ENCODE peak calls at places on chromosomes 3 and 15, in eight cellular contexts. E, O, K, V, N, C, B and U are unnamed samples.
A peak's percentile ranks its signal among the peaks of the same experiment; 100 is the strongest.

GRCh38 chr15:52257734-52258062 is 37.9 kb downstream of the MYO5C start:
- DNase-seq in E (no peak), O (no peak), K (no peak), V (peak; percentile 91), N (no peak), C (peak; percentile 30), B (no peak), U (no peak)

GRCh38 chr3:13019243-13019701 is 54.0 kb downstream of the IQSEC1 start:
- DNase-seq in E (no peak), O (no peak), K (peak; percentile 17), V (peak; percentile 42), N (no peak), C (no peak), B (no peak), U (no peak)

GRCh38 chr15:25268166-25268565 is 170.7 kb downstream of the UBE3A start:
- DNase-seq in E (no peak), O (no peak), K (no peak), V (no peak), N (no peak), C (peak; percentile 5), B (no peak), U (no peak)

GRCh38 chr15:23422099-23422945 is 24.7 kb downstream of the GOLGA6L2 start:
- DNase-seq in E (no peak), O (no peak), K (no peak), V (peak; percentile 64), N (no peak), C (no peak), B (no peak), U (no peak)

GRCh38 chr15:101353240-101353639 is 58.2 kb upstream of the SNRPA1 start:
- DNase-seq in E (no peak), O (no peak), K (no peak), V (no peak), N (no peak), C (no peak), B (peak; percentile 74), U (no peak)

GRCh38 chr15:73939138-73939537 is 12.9 kb downstream of the LOXL1 start:
- DNase-seq in E (no peak), O (no peak), K (peak; percentile 14), V (no peak), N (no peak), C (no peak), B (no peak), U (no peak)

GRCh38 chr15:68518785-68519430 is 59.9 kb upstream of the CORO2B start:
- DNase-seq in E (no peak), O (no peak), K (no peak), V (no peak), N (no peak), C (peak; percentile 44), B (peak; percentile 60), U (no peak)

GRCh38 chr15:68874788-68875187 is 54.1 kb upstream of the ANP32A start:
- DNase-seq in E (no peak), O (no peak), K (no peak), V (no peak), N (no peak), C (no peak), B (no peak), U (no peak)

GRCh38 chr3:126798521-126798920 is 94.5 kb downstream of the CHCHD6 start:
- DNase-seq in E (no peak), O (no peak), K (no peak), V (no peak), N (no peak), C (no peak), B (no peak), U (no peak)

GRCh38 chr15:91855684-91856553 is 2.4 kb downstream of the SLCO3A1 start:
- DNase-seq in E (peak; percentile 24), O (no peak), K (no peak), V (peak; percentile 68), N (no peak), C (peak; percentile 64), B (no peak), U (no peak)

GRCh38 chr3:178436773-178437172 is 99.5 kb upstream of the KCNMB2 start:
- DNase-seq in E (no peak), O (no peak), K (peak; percentile 31), V (peak; percentile 39), N (no peak), C (peak; percentile 46), B (no peak), U (no peak)

GRCh38 chr3:120487079-120487693 is 36.4 kb upstream of the FSTL1 start:
- DNase-seq in E (no peak), O (no peak), K (no peak), V (no peak), N (no peak), C (no peak), B (no peak), U (no peak)

GRCh38 chr3:108124337-108125150 is 33.7 kb upstream of the CD47 start:
- DNase-seq in E (peak; percentile 49), O (peak; percentile 29), K (peak; percentile 14), V (peak; percentile 26), N (no peak), C (no peak), B (no peak), U (no peak)

GRCh38 chr3:106282931-106283330 is 414.1 kb upstream of the CBLB start:
- DNase-seq in E (no peak), O (no peak), K (no peak), V (no peak), N (no peak), C (no peak), B (no peak), U (no peak)

GRCh38 chr15:67879440-67880129 is 39.7 kb upstream of the RNU6-1 start:
- DNase-seq in E (no peak), O (no peak), K (no peak), V (no peak), N (no peak), C (no peak), B (peak; percentile 42), U (no peak)

GRCh38 chr15:38300395-38300794 is 47.8 kb downstream of the SPRED1 start:
- DNase-seq in E (no peak), O (no peak), K (no peak), V (no peak), N (no peak), C (no peak), B (no peak), U (no peak)

GRCh38 chr3:33008282-33008681 is 56.8 kb downstream of the CCR4 start:
- DNase-seq in E (no peak), O (no peak), K (no peak), V (no peak), N (no peak), C (no peak), B (no peak), U (no peak)

GRCh38 chr15:42273900-42274692 is 863 bp upstream of the TMEM87A start:
- DNase-seq in E (peak; percentile 52), O (no peak), K (peak; percentile 74), V (peak; percentile 75), N (no peak), C (peak; percentile 92), B (peak; percentile 93), U (peak; percentile 65)

GRCh38 chr3:195850857-195851531 is 39.3 kb upstream of the MUC4 start:
- DNase-seq in E (peak; percentile 86), O (peak; percentile 61), K (peak; percentile 90), V (peak; percentile 88), N (peak; percentile 85), C (peak; percentile 80), B (peak; percentile 96), U (peak; percentile 70)

GRCh38 chr15:100727291-100727851 is 125.0 kb downstream of the ASB7 start:
- DNase-seq in E (no peak), O (no peak), K (no peak), V (no peak), N (no peak), C (peak; percentile 95), B (peak; percentile 65), U (no peak)

GRCh38 chr3:101271728-101272127 is 48.6 kb downstream of the IMPG2 start:
- DNase-seq in E (no peak), O (no peak), K (no peak), V (no peak), N (no peak), C (no peak), B (no peak), U (no peak)

GRCh38 chr3:54935869-54936268 is 8.0 kb upstream of the LRTM1 start:
- DNase-seq in E (no peak), O (no peak), K (no peak), V (no peak), N (no peak), C (no peak), B (no peak), U (no peak)

GRCh38 chr15:22786868-22787698 is 639 bp downstream of the NIPA1 start:
- DNase-seq in E (no peak), O (no peak), K (peak; percentile 10), V (peak; percentile 47), N (no peak), C (peak; percentile 7), B (no peak), U (no peak)

GRCh38 chr3:120595788-120596115 is 384 bp upstream of the NDUFB4 start:
- DNase-seq in E (no peak), O (no peak), K (no peak), V (no peak), N (no peak), C (no peak), B (no peak), U (no peak)

GRCh38 chr15:95259965-95260364 is 1028.6 kb downstream of the MCTP2 start:
- DNase-seq in E (no peak), O (no peak), K (no peak), V (no peak), N (no peak), C (peak; percentile 89), B (no peak), U (no peak)

GRCh38 chr15:49313650-49314049 is 109.4 kb upstream of the FGF7 start:
- DNase-seq in E (no peak), O (no peak), K (no peak), V (peak; percentile 75), N (no peak), C (peak; percentile 78), B (no peak), U (no peak)

GRCh38 chr15:73001840-73002239 is 50.4 kb upstream of the NEO1 start:
- DNase-seq in E (no peak), O (no peak), K (no peak), V (no peak), N (no peak), C (no peak), B (no peak), U (no peak)

GRCh38 chr3:51670053-51670666 is 892 bp upstream of the TEX264 start:
- DNase-seq in E (no peak), O (no peak), K (no peak), V (no peak), N (no peak), C (peak; percentile 34), B (peak; percentile 72), U (no peak)

GRCh38 chr15:51718199-51718598 is 19.3 kb downstream of the LYSMD2 start:
- DNase-seq in E (no peak), O (no peak), K (no peak), V (no peak), N (no peak), C (no peak), B (no peak), U (no peak)

GRCh38 chr3:31391150-31391549 is 141.6 kb upstream of the STT3B start:
- DNase-seq in E (no peak), O (no peak), K (no peak), V (no peak), N (no peak), C (no peak), B (no peak), U (no peak)

GRCh38 chr15:68818671-68819450 is 1.8 kb downstream of the ANP32A start:
- DNase-seq in E (no peak), O (peak; percentile 53), K (no peak), V (peak; percentile 46), N (no peak), C (no peak), B (peak; percentile 94), U (no peak)

GRCh38 chr15:94745371-94745770 is 514.0 kb downstream of the MCTP2 start:
- DNase-seq in E (no peak), O (no peak), K (no peak), V (no peak), N (no peak), C (peak; percentile 62), B (no peak), U (no peak)

GRCh38 chr3:46890132-46890531 is 12.6 kb downstream of the PTH1R start:
- DNase-seq in E (no peak), O (no peak), K (no peak), V (no peak), N (no peak), C (no peak), B (no peak), U (no peak)

GRCh38 chr3:183878071-183878470 is 6.6 kb downstream of the PARL start:
- DNase-seq in E (no peak), O (peak; percentile 97), K (no peak), V (no peak), N (no peak), C (no peak), B (peak; percentile 80), U (no peak)